ENCODE peak calls at places on chromosomes 6 and 20, in nine cellular contexts. C, K, X, B, V, Y, U, F and G are unnamed samples.

GRCh38 chr20:49424536-49424935 is 57.9 kb downstream of the KCNB1 start:
- DNase-seq in V (peak; percentile 24), C (no peak), F (peak; percentile 69), K (no peak), B (no peak), U (no peak), X (no peak), Y (no peak), G (no peak)

GRCh38 chr6:169828176-169828575 is 76.8 kb downstream of the ERMARD start:
- DNase-seq in Y (no peak), K (no peak), X (no peak), B (no peak), U (no peak), F (no peak), C (no peak), V (no peak), G (no peak)

GRCh38 chr20:33450867-33451266 is 7.3 kb upstream of the SNTA1 start:
- DNase-seq in K (peak; percentile 40), C (peak; percentile 34), V (no peak), B (no peak), Y (peak; percentile 42), X (no peak), F (no peak), U (no peak), G (no peak)

GRCh38 chr6:89954721-89955148 is 60.5 kb downstream of the GJA10 start:
- DNase-seq in V (no peak), C (no peak), F (no peak), Y (no peak), K (peak; percentile 17), B (no peak), X (no peak), U (no peak), G (no peak)

GRCh38 chr20:47985092-47985850 is 200.0 kb upstream of the SULF2 start:
- DNase-seq in K (peak; percentile 18), V (no peak), Y (peak; percentile 45), C (peak; percentile 26), B (no peak), U (no peak), F (no peak), X (no peak), G (no peak)

GRCh38 chr20:35743693-35744491 is 1.8 kb upstream of the RBM39 start:
- DNase-seq in U (no peak), V (no peak), K (peak; percentile 31), Y (peak; percentile 51), B (no peak), C (peak; percentile 42), F (no peak), X (peak; percentile 47), G (peak; percentile 65)

GRCh38 chr6:170032706-170033309 is 258.1 kb downstream of the DLL1 start:
- DNase-seq in K (no peak), Y (no peak), F (no peak), X (peak; percentile 9), B (no peak), U (no peak), C (no peak), V (no peak), G (no peak)

GRCh38 chr6:47663462-47664216 is 34.7 kb upstream of the ADGRF4 start:
- DNase-seq in V (no peak), U (no peak), K (no peak), B (no peak), C (no peak), X (no peak), F (no peak), Y (no peak), G (no peak)

GRCh38 chr6:71091167-71091566 is 134.3 kb upstream of the B3GAT2 start:
- DNase-seq in C (no peak), F (no peak), U (no peak), X (no peak), Y (no peak), V (no peak), K (no peak), B (no peak), G (no peak)

GRCh38 chr20:8542115-8542486 is 410.0 kb downstream of the PLCB1 start:
- DNase-seq in Y (no peak), V (no peak), U (no peak), K (no peak), C (no peak), F (no peak), B (no peak), X (no peak), G (no peak)

GRCh38 chr6:68572525-68572924 is 62.6 kb upstream of the ADGRB3 start:
- DNase-seq in K (no peak), U (no peak), B (no peak), F (no peak), Y (peak; percentile 28), C (peak; percentile 43), X (no peak), V (no peak), G (peak; percentile 12)

GRCh38 chr6:28446818-28447511 is 3.7 kb upstream of the ZSCAN23 start:
- DNase-seq in B (no peak), F (no peak), K (peak; percentile 6), C (peak; percentile 18), Y (peak; percentile 7), U (no peak), X (no peak), V (peak; percentile 1), G (no peak)